ENCODE peak calls at places on chromosome 5, in seven cellular contexts. One of them, this sample, is unnamed.

GRCh38 chr5:84494453-84494852 is 109.8 kb upstream of the EDIL3 start:
- DNase-seq in Jurkat, Clone E6-1: no peak
- DNase-seq in OCI-LY7: no peak
- DNase-seq in CD8-positive, alpha-beta T cell: no peak
- DNase-seq in K562: no peak
- DNase-seq in choroid plexus epithelial cell: peak; percentile 66
- DNase-seq in left ventricle myocardium inferior: no peak
- DNase-seq in this sample: no peak

GRCh38 chr5:176904276-176904675 is 5.1 kb upstream of the HK3 start:
- DNase-seq in choroid plexus epithelial cell: peak; percentile 15
- DNase-seq in OCI-LY7: no peak
- DNase-seq in Jurkat, Clone E6-1: no peak
- DNase-seq in left ventricle myocardium inferior: no peak
- DNase-seq in CD8-positive, alpha-beta T cell: no peak
- DNase-seq in K562: no peak
- DNase-seq in this sample: no peak

GRCh38 chr5:59840200-59840601 is 53.3 kb downstream of the PDE4D start:
- DNase-seq in choroid plexus epithelial cell: peak; percentile 69
- DNase-seq in OCI-LY7: no peak
- DNase-seq in Jurkat, Clone E6-1: no peak
- DNase-seq in left ventricle myocardium inferior: no peak
- DNase-seq in CD8-positive, alpha-beta T cell: no peak
- DNase-seq in K562: no peak
- DNase-seq in this sample: no peak

GRCh38 chr5:96597441-96598020 is 64.6 kb upstream of the CAST start:
- DNase-seq in Jurkat, Clone E6-1: no peak
- DNase-seq in CD8-positive, alpha-beta T cell: no peak
- DNase-seq in choroid plexus epithelial cell: peak; percentile 63
- DNase-seq in K562: no peak
- DNase-seq in OCI-LY7: no peak
- DNase-seq in left ventricle myocardium inferior: no peak
- DNase-seq in this sample: no peak

GRCh38 chr5:143110591-143110990 is 292.9 kb downstream of the NR3C1 start:
- DNase-seq in choroid plexus epithelial cell: peak; percentile 17
- DNase-seq in Jurkat, Clone E6-1: no peak
- DNase-seq in K562: no peak
- DNase-seq in left ventricle myocardium inferior: no peak
- DNase-seq in CD8-positive, alpha-beta T cell: no peak
- DNase-seq in OCI-LY7: no peak
- DNase-seq in this sample: no peak

GRCh38 chr5:71701409-71701808 is 17.7 kb upstream of the CARTPT start:
- DNase-seq in CD8-positive, alpha-beta T cell: no peak
- DNase-seq in OCI-LY7: no peak
- DNase-seq in choroid plexus epithelial cell: no peak
- DNase-seq in K562: no peak
- DNase-seq in Jurkat, Clone E6-1: no peak
- DNase-seq in left ventricle myocardium inferior: no peak
- DNase-seq in this sample: no peak

GRCh38 chr5:622946-623522 is 10.9 kb downstream of the CEP72 start:
- DNase-seq in K562: no peak
- DNase-seq in CD8-positive, alpha-beta T cell: no peak
- DNase-seq in choroid plexus epithelial cell: no peak
- DNase-seq in Jurkat, Clone E6-1: no peak
- DNase-seq in left ventricle myocardium inferior: no peak
- DNase-seq in OCI-LY7: no peak
- DNase-seq in this sample: no peak

GRCh38 chr5:175681975-175682354 is 24.1 kb downstream of the HRH2 start:
- DNase-seq in left ventricle myocardium inferior: no peak
- DNase-seq in choroid plexus epithelial cell: no peak
- DNase-seq in CD8-positive, alpha-beta T cell: no peak
- DNase-seq in OCI-LY7: no peak
- DNase-seq in Jurkat, Clone E6-1: no peak
- DNase-seq in K562: no peak
- DNase-seq in this sample: no peak

GRCh38 chr5:132458651-132459030 is 31.9 kb downstream of the IRF1 start:
- DNase-seq in K562: no peak
- DNase-seq in left ventricle myocardium inferior: no peak
- DNase-seq in OCI-LY7: no peak
- DNase-seq in Jurkat, Clone E6-1: no peak
- DNase-seq in CD8-positive, alpha-beta T cell: no peak
- DNase-seq in choroid plexus epithelial cell: peak; percentile 76
- DNase-seq in this sample: no peak
- H3K4me3 ChIP-seq in K562: no peak overlapping the region
- H3K4me3 ChIP-seq in left ventricle myocardium inferior: no peak overlapping the region
- H3K4me3 ChIP-seq in OCI-LY7: no peak overlapping the region
- H3K4me3 ChIP-seq in Jurkat, Clone E6-1: no peak overlapping the region
- H3K4me3 ChIP-seq in CD8-positive, alpha-beta T cell: no peak overlapping the region
- H3K4me3 ChIP-seq in choroid plexus epithelial cell: no peak overlapping the region
- H3K4me3 ChIP-seq in this sample: no peak overlapping the region

GRCh38 chr5:152529456-152529855 is 124.4 kb upstream of the NMUR2 start:
- DNase-seq in Jurkat, Clone E6-1: no peak
- DNase-seq in CD8-positive, alpha-beta T cell: no peak
- DNase-seq in left ventricle myocardium inferior: no peak
- DNase-seq in choroid plexus epithelial cell: no peak
- DNase-seq in K562: no peak
- DNase-seq in OCI-LY7: no peak
- DNase-seq in this sample: no peak

GRCh38 chr5:152532714-152533113 is 127.6 kb upstream of the NMUR2 start:
- DNase-seq in choroid plexus epithelial cell: peak; percentile 74
- DNase-seq in K562: peak; percentile 10
- DNase-seq in CD8-positive, alpha-beta T cell: no peak
- DNase-seq in Jurkat, Clone E6-1: peak; percentile 52
- DNase-seq in OCI-LY7: peak; percentile 54
- DNase-seq in left ventricle myocardium inferior: no peak
- DNase-seq in this sample: peak; percentile 9

GRCh38 chr5:152523964-152524363 is 118.9 kb upstream of the NMUR2 start:
- DNase-seq in Jurkat, Clone E6-1: no peak
- DNase-seq in CD8-positive, alpha-beta T cell: no peak
- DNase-seq in choroid plexus epithelial cell: no peak
- DNase-seq in left ventricle myocardium inferior: no peak
- DNase-seq in K562: no peak
- DNase-seq in OCI-LY7: no peak
- DNase-seq in this sample: no peak

DNA sequence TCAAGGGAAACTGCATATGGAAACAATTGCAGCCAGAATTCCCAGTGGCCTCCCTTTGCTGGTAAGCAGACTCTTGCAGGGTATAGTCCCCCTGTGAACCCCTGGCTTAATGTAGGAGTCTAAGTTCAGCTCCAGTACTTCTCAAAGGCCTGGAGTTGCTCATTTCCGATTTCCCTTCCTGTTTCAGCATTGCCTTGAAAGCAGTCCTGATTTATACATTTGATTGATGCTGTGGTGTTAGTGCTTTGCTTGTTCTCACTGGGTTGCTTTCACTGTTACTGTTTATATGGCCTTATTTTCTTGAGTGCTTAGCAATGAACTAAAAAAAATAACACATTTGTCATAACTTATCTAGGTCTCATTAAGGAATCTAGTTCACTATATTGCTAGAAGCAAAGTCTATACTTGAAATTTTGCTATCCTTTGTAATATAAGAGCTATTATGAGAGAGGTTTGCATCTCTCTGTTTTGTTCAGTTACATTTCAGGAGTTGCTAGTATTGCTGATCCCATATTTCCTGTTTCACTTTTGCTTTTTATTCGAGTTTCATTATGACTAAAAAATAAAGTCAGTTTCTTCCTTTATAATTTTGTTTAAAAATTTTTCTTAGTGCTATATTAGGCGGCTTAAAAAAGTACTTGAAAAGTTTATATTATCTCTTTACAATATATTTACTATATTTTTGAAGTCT is 122.4 kb upstream of the NMUR2 start:
- DNase-seq in K562: no peak
- DNase-seq in left ventricle myocardium inferior: no peak
- DNase-seq in Jurkat, Clone E6-1: no peak
- DNase-seq in CD8-positive, alpha-beta T cell: no peak
- DNase-seq in choroid plexus epithelial cell: no peak
- DNase-seq in OCI-LY7: no peak
- DNase-seq in this sample: no peak
- H3K4me3 ChIP-seq in K562: no peak overlapping the region
- H3K4me3 ChIP-seq in left ventricle myocardium inferior: no peak overlapping the region
- H3K4me3 ChIP-seq in Jurkat, Clone E6-1: no peak overlapping the region
- H3K4me3 ChIP-seq in CD8-positive, alpha-beta T cell: no peak overlapping the region
- H3K4me3 ChIP-seq in choroid plexus epithelial cell: no peak overlapping the region
- H3K4me3 ChIP-seq in OCI-LY7: no peak overlapping the region
- H3K4me3 ChIP-seq in this sample: no peak overlapping the region

DNA sequence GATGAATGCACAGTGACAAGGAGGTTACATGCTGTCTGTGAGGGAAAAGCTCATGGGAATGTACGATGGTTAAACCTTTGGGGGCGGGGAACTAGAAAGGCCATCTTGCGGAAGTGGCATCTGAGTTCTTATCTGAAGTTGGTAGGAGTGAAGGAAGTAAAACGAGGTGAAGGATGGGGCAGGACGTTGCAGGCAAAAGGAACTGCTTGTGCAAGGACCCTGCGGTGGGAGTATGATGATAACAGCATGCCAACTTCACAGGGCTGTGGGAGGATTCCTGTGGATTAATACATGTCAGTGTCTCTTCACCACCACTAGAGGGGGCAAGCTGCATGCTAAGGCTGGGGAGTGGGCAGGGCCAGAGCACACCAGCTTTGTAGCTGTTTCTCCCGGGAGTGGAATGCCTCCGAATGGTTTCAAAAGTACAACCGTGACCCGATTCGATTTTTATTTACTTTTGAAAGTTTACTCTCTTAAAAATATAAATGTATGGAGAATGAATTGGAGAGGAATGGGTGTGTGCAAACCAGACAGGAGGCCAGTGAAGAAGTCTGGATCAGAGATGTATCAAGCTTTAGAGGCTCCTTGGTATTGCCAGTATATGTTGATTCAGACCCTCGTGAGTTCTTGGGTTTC is 62.5 kb downstream of the CYFIP2 start:
- DNase-seq in left ventricle myocardium inferior: peak; percentile 48
- DNase-seq in CD8-positive, alpha-beta T cell: peak; percentile 68
- DNase-seq in K562: peak; percentile 78
- DNase-seq in Jurkat, Clone E6-1: peak; percentile 88
- DNase-seq in OCI-LY7: peak; percentile 73
- DNase-seq in choroid plexus epithelial cell: peak; percentile 91
- DNase-seq in this sample: peak; percentile 68
- H3K4me3 ChIP-seq in left ventricle myocardium inferior: peak overlapping the region; percentile 38
- H3K4me3 ChIP-seq in CD8-positive, alpha-beta T cell: no peak overlapping the region
- H3K4me3 ChIP-seq in K562: no peak overlapping the region
- H3K4me3 ChIP-seq in Jurkat, Clone E6-1: no peak overlapping the region
- H3K4me3 ChIP-seq in OCI-LY7: no peak overlapping the region
- H3K4me3 ChIP-seq in choroid plexus epithelial cell: peak overlapping the region; percentile 49
- H3K4me3 ChIP-seq in this sample: no peak overlapping the region

DNA sequence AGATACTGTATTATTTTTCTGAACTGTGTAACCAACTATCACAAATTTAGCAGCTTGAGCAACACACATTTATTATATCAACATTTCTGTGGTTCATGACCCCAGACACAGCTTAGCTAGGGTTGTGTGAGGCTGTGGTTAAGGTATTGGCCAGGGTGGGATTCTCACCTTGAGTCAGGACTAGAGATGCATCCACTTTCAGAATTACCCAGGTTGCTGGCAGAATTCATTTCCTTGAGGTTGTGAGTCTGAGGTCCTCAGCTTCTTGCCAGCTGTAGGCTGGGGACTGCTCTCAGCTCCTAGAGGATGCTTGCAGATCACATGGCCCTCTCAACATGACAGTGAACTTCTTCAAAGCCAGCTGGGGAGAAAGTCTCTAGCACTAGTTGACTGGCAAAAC is 122.5 kb upstream of the RASGRF2 start:
- DNase-seq in K562: no peak
- DNase-seq in choroid plexus epithelial cell: no peak
- DNase-seq in Jurkat, Clone E6-1: peak; percentile 5
- DNase-seq in left ventricle myocardium inferior: no peak
- DNase-seq in CD8-positive, alpha-beta T cell: no peak
- DNase-seq in OCI-LY7: no peak
- DNase-seq in this sample: no peak
- H3K4me3 ChIP-seq in K562: no peak overlapping the region
- H3K4me3 ChIP-seq in choroid plexus epithelial cell: no peak overlapping the region
- H3K4me3 ChIP-seq in Jurkat, Clone E6-1: no peak overlapping the region
- H3K4me3 ChIP-seq in left ventricle myocardium inferior: no peak overlapping the region
- H3K4me3 ChIP-seq in CD8-positive, alpha-beta T cell: no peak overlapping the region
- H3K4me3 ChIP-seq in OCI-LY7: no peak overlapping the region
- H3K4me3 ChIP-seq in this sample: no peak overlapping the region

GRCh38 chr5:80370394-80370793 is 37.5 kb upstream of the ZFYVE16 start:
- DNase-seq in CD8-positive, alpha-beta T cell: no peak
- DNase-seq in choroid plexus epithelial cell: no peak
- DNase-seq in OCI-LY7: no peak
- DNase-seq in left ventricle myocardium inferior: no peak
- DNase-seq in Jurkat, Clone E6-1: no peak
- DNase-seq in K562: no peak
- DNase-seq in this sample: no peak
- H3K4me3 ChIP-seq in CD8-positive, alpha-beta T cell: no peak overlapping the region
- H3K4me3 ChIP-seq in choroid plexus epithelial cell: no peak overlapping the region
- H3K4me3 ChIP-seq in OCI-LY7: no peak overlapping the region
- H3K4me3 ChIP-seq in left ventricle myocardium inferior: no peak overlapping the region
- H3K4me3 ChIP-seq in Jurkat, Clone E6-1: no peak overlapping the region
- H3K4me3 ChIP-seq in K562: no peak overlapping the region
- H3K4me3 ChIP-seq in this sample: no peak overlapping the region

GRCh38 chr5:167296680-167297079 is 994.8 kb upstream of the WWC1 start:
- DNase-seq in left ventricle myocardium inferior: no peak
- DNase-seq in Jurkat, Clone E6-1: no peak
- DNase-seq in choroid plexus epithelial cell: peak; percentile 10
- DNase-seq in OCI-LY7: no peak
- DNase-seq in CD8-positive, alpha-beta T cell: no peak
- DNase-seq in K562: no peak
- DNase-seq in this sample: no peak
- H3K4me3 ChIP-seq in left ventricle myocardium inferior: no peak overlapping the region
- H3K4me3 ChIP-seq in Jurkat, Clone E6-1: no peak overlapping the region
- H3K4me3 ChIP-seq in choroid plexus epithelial cell: no peak overlapping the region
- H3K4me3 ChIP-seq in OCI-LY7: no peak overlapping the region
- H3K4me3 ChIP-seq in CD8-positive, alpha-beta T cell: no peak overlapping the region
- H3K4me3 ChIP-seq in K562: no peak overlapping the region
- H3K4me3 ChIP-seq in this sample: no peak overlapping the region

GRCh38 chr5:56816546-56817081 is 1.3 kb downstream of the MAP3K1 start:
- DNase-seq in choroid plexus epithelial cell: peak; percentile 58
- DNase-seq in CD8-positive, alpha-beta T cell: peak; percentile 75
- DNase-seq in left ventricle myocardium inferior: peak; percentile 45
- DNase-seq in OCI-LY7: peak; percentile 88
- DNase-seq in Jurkat, Clone E6-1: peak; percentile 45
- DNase-seq in K562: peak; percentile 63
- DNase-seq in this sample: peak; percentile 70

GRCh38 chr5:56815657-56816545 is 552 bp downstream of the MAP3K1 start:
- DNase-seq in left ventricle myocardium inferior: no peak
- DNase-seq in OCI-LY7: peak; percentile 70
- DNase-seq in Jurkat, Clone E6-1: no peak
- DNase-seq in K562: peak; percentile 29
- DNase-seq in choroid plexus epithelial cell: peak; percentile 10
- DNase-seq in CD8-positive, alpha-beta T cell: peak; percentile 67
- DNase-seq in this sample: peak; percentile 70

GRCh38 chr5:56817306-56817986 is 2.1 kb downstream of the MAP3K1 start:
- DNase-seq in K562: no peak
- DNase-seq in Jurkat, Clone E6-1: no peak
- DNase-seq in OCI-LY7: no peak
- DNase-seq in left ventricle myocardium inferior: no peak
- DNase-seq in CD8-positive, alpha-beta T cell: no peak
- DNase-seq in choroid plexus epithelial cell: no peak
- DNase-seq in this sample: no peak

GRCh38 chr5:56819027-56819881 is 3.9 kb downstream of the MAP3K1 start:
- DNase-seq in OCI-LY7: peak; percentile 42
- DNase-seq in left ventricle myocardium inferior: no peak
- DNase-seq in K562: no peak
- DNase-seq in Jurkat, Clone E6-1: no peak
- DNase-seq in CD8-positive, alpha-beta T cell: no peak
- DNase-seq in choroid plexus epithelial cell: peak; percentile 39
- DNase-seq in this sample: no peak

GRCh38 chr5:56818409-56819026 is 3.2 kb downstream of the MAP3K1 start:
- DNase-seq in Jurkat, Clone E6-1: no peak
- DNase-seq in left ventricle myocardium inferior: no peak
- DNase-seq in choroid plexus epithelial cell: peak; percentile 76
- DNase-seq in K562: no peak
- DNase-seq in CD8-positive, alpha-beta T cell: no peak
- DNase-seq in OCI-LY7: no peak
- DNase-seq in this sample: no peak
- H3K4me3 ChIP-seq in Jurkat, Clone E6-1: no peak overlapping the region
- H3K4me3 ChIP-seq in left ventricle myocardium inferior: peak overlapping the region; percentile 92
- H3K4me3 ChIP-seq in choroid plexus epithelial cell: peak overlapping the region; percentile 56
- H3K4me3 ChIP-seq in K562: peak overlapping the region; percentile 9
- H3K4me3 ChIP-seq in CD8-positive, alpha-beta T cell: no peak overlapping the region
- H3K4me3 ChIP-seq in OCI-LY7: peak overlapping the region; percentile 95
- H3K4me3 ChIP-seq in this sample: peak overlapping the region; percentile 48

GRCh38 chr5:160262665-160263064 is 33.4 kb downstream of the FABP6 start:
- DNase-seq in Jurkat, Clone E6-1: peak; percentile 37
- DNase-seq in CD8-positive, alpha-beta T cell: no peak
- DNase-seq in OCI-LY7: peak; percentile 16
- DNase-seq in choroid plexus epithelial cell: no peak
- DNase-seq in K562: peak; percentile 74
- DNase-seq in left ventricle myocardium inferior: no peak
- DNase-seq in this sample: no peak
- H3K4me3 ChIP-seq in Jurkat, Clone E6-1: peak overlapping the region; percentile 28
- H3K4me3 ChIP-seq in CD8-positive, alpha-beta T cell: no peak overlapping the region
- H3K4me3 ChIP-seq in OCI-LY7: no peak overlapping the region
- H3K4me3 ChIP-seq in choroid plexus epithelial cell: no peak overlapping the region
- H3K4me3 ChIP-seq in K562: no peak overlapping the region
- H3K4me3 ChIP-seq in left ventricle myocardium inferior: no peak overlapping the region
- H3K4me3 ChIP-seq in this sample: no peak overlapping the region